ENCODE peak calls at places on chromosomes 13 and 19, in seven cellular contexts. Z is trophoblast cell, C is IMR-90, S is H1, Q is neuronal stem cell, W is mesenchymal stem cell, T is mesendoderm. H is an unnamed sample.

GRCh38 chr19:45413497-45413896 is 7.1 kb downstream of the POLR1G start:
- DNase-seq in Z (no peak), Q (no peak), C (no peak), W (no peak), T (no peak), S (no peak), H (no peak)

GRCh38 chr13:107373551-107373950 is 805.6 kb upstream of the ARGLU1 start:
- DNase-seq in C (peak; percentile 91), Q (peak; percentile 26), W (peak; percentile 88), T (peak; percentile 73), S (no peak), Z (no peak), H (peak; percentile 33)

GRCh38 chr19:2014731-2015610 is 543 bp downstream of the BTBD2 start:
- DNase-seq in S (no peak), T (peak; percentile 25), Q (peak; percentile 35), C (no peak), W (no peak), Z (no peak), H (no peak)

GRCh38 chr19:18437481-18438330 is at the start of gene ISYNA1:
- DNase-seq in S (peak; percentile 89), C (peak; percentile 20), Z (no peak), T (peak; percentile 75), W (peak; percentile 71), Q (peak; percentile 69), H (peak; percentile 81)

GRCh38 chr13:100796463-100796862 is 121.9 kb upstream of the TMTC4 start:
- DNase-seq in W (no peak), T (no peak), Z (peak; percentile 7), Q (no peak), C (no peak), S (no peak), H (no peak)

GRCh38 chr19:50831026-50831396 is 2.4 kb downstream of the KLK15 start:
- DNase-seq in C (no peak), T (no peak), S (no peak), Z (no peak), W (no peak), Q (no peak), H (no peak)

GRCh38 chr19:41795031-41795461 is 1.3 kb upstream of the CEACAM3 start:
- DNase-seq in W (peak; percentile 27), S (peak; percentile 66), Q (peak; percentile 30), C (peak; percentile 16), Z (peak; percentile 8), T (peak; percentile 57), H (peak; percentile 65)

GRCh38 chr13:26759907-26760834 is at the start of gene GPR12:
- DNase-seq in C (no peak), Q (no peak), Z (peak; percentile 10), W (no peak), S (no peak), T (no peak), H (no peak)

GRCh38 chr19:17076539-17076919 is 952 bp downstream of the MYO9B start:
- DNase-seq in Z (no peak), S (no peak), T (peak; percentile 46), Q (no peak), C (no peak), W (no peak), H (no peak)

GRCh38 chr13:40446365-40446764 is 220.1 kb downstream of the FOXO1 start:
- DNase-seq in T (no peak), C (no peak), Z (no peak), W (no peak), Q (no peak), S (no peak), H (no peak)

GRCh38 chr19:52270266-52270885 is 989 bp downstream of the ZNF766 start:
- DNase-seq in Q (no peak), S (peak; percentile 47), T (peak; percentile 16), C (peak; percentile 17), Z (no peak), W (no peak), H (no peak)

GRCh38 chr19:50365434-50366306 is at the start of gene NAPSA:
- DNase-seq in W (no peak), S (no peak), Z (no peak), Q (no peak), T (no peak), C (no peak), H (no peak)

GRCh38 chr19:10499550-10500246 is 3.5 kb downstream of the KEAP1 start:
- DNase-seq in Q (no peak), T (no peak), S (peak; percentile 58), C (no peak), W (no peak), Z (no peak), H (peak; percentile 76)

GRCh38 chr19:7242601-7243258 is 51.5 kb downstream of the INSR start:
- DNase-seq in Q (no peak), S (no peak), T (no peak), Z (peak; percentile 7), C (peak; percentile 64), W (peak; percentile 45), H (no peak)
- H3K27ac ChIP-seq in Q (no peak overlapping the region), S (no peak overlapping the region), T (no peak overlapping the region), Z (no peak overlapping the region), C (no peak overlapping the region), W (no peak overlapping the region), H (no peak overlapping the region)

DNA sequence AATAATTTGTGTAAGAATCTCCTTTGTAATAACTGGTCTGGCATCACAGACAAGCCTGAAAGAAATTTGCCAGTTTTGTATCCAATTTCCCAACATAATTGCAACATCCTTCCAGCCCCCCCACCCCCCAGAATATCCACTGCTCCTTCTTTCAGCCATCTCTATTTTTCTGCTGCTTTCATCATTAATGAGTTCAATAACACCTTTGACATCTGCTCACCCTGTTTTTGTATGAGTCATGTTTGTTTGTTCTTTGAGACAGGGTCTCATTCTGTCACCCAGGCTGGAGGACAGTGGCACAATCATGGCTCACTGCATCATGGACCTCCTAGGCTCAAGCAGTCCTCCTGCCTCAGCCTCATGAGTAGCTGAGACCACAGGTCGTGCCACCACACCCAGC is 6.9 kb upstream of the ZC3H4 start:
- DNase-seq in S (no peak), Q (no peak), W (no peak), C (no peak), T (no peak), Z (no peak), H (no peak)
- H3K23ac ChIP-seq in S (no peak overlapping the region), Q (no peak overlapping the region), W (no peak overlapping the region), C (peak overlapping the region; percentile 50), T (no peak overlapping the region), Z (no peak overlapping the region), H (no peak overlapping the region)

DNA sequence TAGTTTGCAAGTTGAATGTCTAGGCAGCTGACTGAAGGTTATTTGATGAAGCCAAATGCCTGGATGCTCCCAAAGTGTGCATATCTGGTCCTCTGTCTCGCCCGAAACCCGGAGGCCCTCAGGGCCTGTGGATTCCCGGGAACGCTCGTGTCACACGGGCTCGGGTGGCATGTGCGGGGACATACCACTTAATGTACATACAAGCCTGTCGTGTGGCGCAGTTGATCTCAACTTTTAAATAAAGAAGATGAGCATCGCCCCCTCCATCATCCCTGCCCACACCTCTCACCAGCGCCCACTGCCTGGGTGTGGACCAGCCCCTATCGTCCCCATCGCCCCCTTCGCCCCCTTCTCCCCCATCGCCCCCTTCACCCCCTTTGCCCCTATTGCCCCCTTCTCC is 33.9 kb downstream of the ATP11A start:
- DNase-seq in W (no peak), T (no peak), Z (no peak), S (no peak), Q (no peak), C (no peak), H (no peak)
- H3K27ac ChIP-seq in W (no peak overlapping the region), T (no peak overlapping the region), Z (no peak overlapping the region), S (no peak overlapping the region), Q (no peak overlapping the region), C (no peak overlapping the region), H (no peak overlapping the region)

GRCh38 chr13:46210362-46211083 is 1.2 kb upstream of the LRRC63 start:
- DNase-seq in T (no peak), W (no peak), C (no peak), Q (no peak), Z (no peak), S (no peak), H (no peak)

GRCh38 chr13:46207828-46208227 is 3.9 kb upstream of the LRRC63 start:
- DNase-seq in W (no peak), Q (no peak), C (no peak), Z (no peak), T (no peak), S (no peak), H (no peak)

GRCh38 chr13:46213242-46213641 is 1.5 kb downstream of the LRRC63 start:
- DNase-seq in Q (no peak), S (no peak), W (no peak), T (no peak), Z (no peak), C (no peak), H (no peak)

GRCh38 chr13:46211521-46212351 is at the start of gene LRRC63:
- DNase-seq in W (peak; percentile 63), S (peak; percentile 81), Z (peak; percentile 62), C (no peak), T (peak; percentile 77), Q (peak; percentile 55), H (peak; percentile 81)

GRCh38 chr13:46211116-46211515 is 612 bp upstream of the LRRC63 start:
- DNase-seq in C (no peak), T (peak; percentile 8), W (peak; percentile 25), S (no peak), Q (no peak), Z (no peak), H (no peak)
- H3K23ac ChIP-seq in C (no peak overlapping the region), T (no peak overlapping the region), W (no peak overlapping the region), S (no peak overlapping the region), Q (no peak overlapping the region), Z (no peak overlapping the region), H (no peak overlapping the region)

GRCh38 chr19:13139633-13140311 is 10.4 kb downstream of the STX10 start:
- DNase-seq in S (no peak), T (no peak), Z (no peak), Q (no peak), C (no peak), W (no peak), H (no peak)
- H3K27ac ChIP-seq in S (no peak overlapping the region), T (no peak overlapping the region), Z (no peak overlapping the region), Q (no peak overlapping the region), C (peak overlapping the region; percentile 40), W (no peak overlapping the region), H (no peak overlapping the region)

GRCh38 chr19:16002985-16003384 is 54.2 kb downstream of the OR10H4 start:
- DNase-seq in T (no peak), C (no peak), W (no peak), Z (no peak), S (no peak), Q (no peak), H (no peak)
- H3K23ac ChIP-seq in T (no peak overlapping the region), C (no peak overlapping the region), W (no peak overlapping the region), Z (no peak overlapping the region), S (no peak overlapping the region), Q (no peak overlapping the region), H (no peak overlapping the region)

GRCh38 chr19:13634658-13635057 is 128.4 kb upstream of the CACNA1A start:
- DNase-seq in S (no peak), C (no peak), W (no peak), Z (no peak), Q (no peak), T (no peak), H (no peak)

GRCh38 chr19:13637664-13638063 is 126.7 kb upstream of the MRI1 start:
- DNase-seq in W (no peak), S (no peak), Z (no peak), T (no peak), C (peak; percentile 88), Q (no peak), H (no peak)

GRCh38 chr19:13633522-13633922 is 127.2 kb upstream of the CACNA1A start:
- DNase-seq in T (no peak), Z (no peak), S (no peak), C (no peak), W (no peak), Q (no peak), H (no peak)

GRCh38 chr19:13629687-13630357 is 123.5 kb upstream of the CACNA1A start:
- DNase-seq in S (no peak), T (no peak), C (peak; percentile 91), Q (no peak), Z (no peak), W (no peak), H (no peak)

GRCh38 chr19:13633109-13633508 is 126.8 kb upstream of the CACNA1A start:
- DNase-seq in Q (peak; percentile 20), T (no peak), C (peak; percentile 79), W (no peak), Z (no peak), S (no peak), H (peak; percentile 49)
- H3K27ac ChIP-seq in Q (no peak overlapping the region), T (no peak overlapping the region), C (no peak overlapping the region), W (peak overlapping the region; percentile 65), Z (no peak overlapping the region), S (no peak overlapping the region), H (no peak overlapping the region)